ENCODE peak calls at places on chromosomes 6 and 20, in six cellular contexts. A is neural progenitor cell; L is GM23248; G is PC-9; U is CD8-positive, alpha-beta memory T cell; H is tibial artery. E is an unnamed sample.

GRCh38 chr6:142009647-142010046 is 123.1 kb upstream of the GJE1 start:
- DNase-seq in A (no peak), G (no peak), U (no peak), H (no peak), L (no peak), E (peak; percentile 57)

GRCh38 chr20:36644032-36644712 is 1.8 kb downstream of the SLA2 start:
- DNase-seq in H (no peak), A (no peak), G (no peak), L (no peak), U (peak; percentile 79), E (no peak)

GRCh38 chr6:34696189-34696738 is 303 bp downstream of the ILRUN start:
- DNase-seq in G (peak; percentile 47), A (no peak), U (no peak), H (peak; percentile 81), L (peak; percentile 79), E (no peak)

GRCh38 chr6:19838442-19839236 is 1.5 kb downstream of the ID4 start:
- DNase-seq in H (peak; percentile 73), A (peak; percentile 70), G (peak; percentile 38), U (no peak), L (peak; percentile 60), E (no peak)

GRCh38 chr20:37703338-37703660 is 9.5 kb downstream of the CTNNBL1 start:
- DNase-seq in H (no peak), L (peak; percentile 31), A (no peak), U (no peak), G (no peak), E (no peak)

GRCh38 chr6:144797881-144798589 is 512.9 kb downstream of the UTRN start:
- DNase-seq in L (peak; percentile 72), U (no peak), G (peak; percentile 92), H (no peak), A (no peak), E (peak; percentile 27)

GRCh38 chr6:52253494-52253893 is 9.2 kb upstream of the IL17F start:
- DNase-seq in G (no peak), L (peak; percentile 64), U (no peak), H (no peak), A (no peak), E (no peak)

GRCh38 chr6:7769702-7770101 is 43.8 kb downstream of the BMP6 start:
- DNase-seq in H (no peak), L (peak; percentile 67), G (peak; percentile 61), A (no peak), U (no peak), E (no peak)

GRCh38 chr20:37727247-37727956 is 33.6 kb downstream of the CTNNBL1 start:
- DNase-seq in G (no peak), U (no peak), A (peak; percentile 90), H (no peak), L (peak; percentile 48), E (no peak)

GRCh38 chr6:25927177-25927576 is 3.3 kb downstream of the SLC17A2 start:
- DNase-seq in G (no peak), A (no peak), L (no peak), H (no peak), U (no peak), E (no peak)

GRCh38 chr6:64874776-64875175 is 832.2 kb downstream of the EYS start:
- DNase-seq in L (no peak), G (no peak), A (no peak), U (no peak), H (no peak), E (no peak)

GRCh38 chr6:17336425-17336824 is 55.3 kb downstream of the RBM24 start:
- DNase-seq in H (no peak), U (no peak), G (no peak), A (no peak), L (no peak), E (peak; percentile 65)

GRCh38 chr6:35487653-35488516 is 9.0 kb downstream of the TEAD3 start:
- DNase-seq in H (peak; percentile 86), U (no peak), L (peak; percentile 37), A (peak; percentile 34), G (peak; percentile 62), E (no peak)

GRCh38 chr6:156659317-156660198 is 117.6 kb upstream of the ARID1B start:
- DNase-seq in U (no peak), L (no peak), H (no peak), G (no peak), A (no peak), E (no peak)

GRCh38 chr6:76230711-76231110 is 158.2 kb upstream of the IMPG1 start:
- DNase-seq in U (no peak), L (no peak), A (no peak), G (no peak), H (no peak), E (no peak)

GRCh38 chr6:99344289-99344688 is 5.2 kb downstream of the FAXC start:
- DNase-seq in G (no peak), U (no peak), L (peak; percentile 29), A (no peak), H (no peak), E (peak; percentile 24)

GRCh38 chr6:3218266-3218665 is 9.2 kb downstream of the TUBB2B start:
- DNase-seq in L (no peak), U (no peak), G (no peak), H (no peak), A (no peak), E (no peak)

GRCh38 chr20:44911264-44911921 is 1.5 kb downstream of the PABPC1L start:
- DNase-seq in A (peak; percentile 88), H (no peak), U (peak; percentile 14), L (peak; percentile 31), G (peak; percentile 83), E (no peak)

GRCh38 chr6:25178336-25178735 is 100.8 kb upstream of the CARMIL1 start:
- DNase-seq in G (no peak), A (no peak), H (no peak), L (no peak), U (no peak), E (no peak)

GRCh38 chr20:13788167-13788834 is 3.5 kb downstream of the NDUFAF5 start:
- DNase-seq in A (peak; percentile 64), L (peak; percentile 74), U (no peak), G (peak; percentile 53), H (no peak), E (peak; percentile 39)

GRCh38 chr6:129350278-129350677 is 359.7 kb downstream of the ARHGAP18 start:
- DNase-seq in L (no peak), A (no peak), G (no peak), H (no peak), U (no peak), E (no peak)

GRCh38 chr20:11267131-11267761 is 593.4 kb upstream of the JAG1 start:
- DNase-seq in G (peak; percentile 84), L (peak; percentile 96), U (no peak), A (peak; percentile 28), H (peak; percentile 74), E (peak; percentile 75)

GRCh38 chr20:49313271-49313670 is 35.4 kb upstream of the ZNFX1 start:
- DNase-seq in U (no peak), A (no peak), L (no peak), G (no peak), H (no peak), E (no peak)
- H3K4me3 ChIP-seq in U (no peak overlapping the region), A (no peak overlapping the region), L (no peak overlapping the region), G (no peak overlapping the region), H (no peak overlapping the region), E (no peak overlapping the region)

GRCh38 chr20:47487175-47487917 is 14.3 kb upstream of the NCOA3 start:
- DNase-seq in L (no peak), H (peak; percentile 42), G (peak; percentile 50), U (peak; percentile 76), A (no peak), E (no peak)
- H3K4me3 ChIP-seq in L (no peak overlapping the region), H (no peak overlapping the region), G (no peak overlapping the region), U (no peak overlapping the region), A (no peak overlapping the region), E (no peak overlapping the region)

GRCh38 chr20:54078296-54078695 is 7.9 kb upstream of the BCAS1 start:
- DNase-seq in U (no peak), H (no peak), G (no peak), A (no peak), L (no peak), E (no peak)
- H3K4me3 ChIP-seq in U (no peak overlapping the region), H (no peak overlapping the region), G (no peak overlapping the region), A (no peak overlapping the region), L (no peak overlapping the region), E (no peak overlapping the region)

GRCh38 chr20:7415427-7415826 is 524.8 kb downstream of the HAO1 start:
- DNase-seq in U (no peak), A (no peak), G (no peak), H (no peak), L (no peak), E (no peak)

GRCh38 chr20:7416382-7416781 is 523.9 kb downstream of the HAO1 start:
- DNase-seq in U (no peak), H (no peak), G (no peak), A (no peak), L (no peak), E (no peak)

DNA sequence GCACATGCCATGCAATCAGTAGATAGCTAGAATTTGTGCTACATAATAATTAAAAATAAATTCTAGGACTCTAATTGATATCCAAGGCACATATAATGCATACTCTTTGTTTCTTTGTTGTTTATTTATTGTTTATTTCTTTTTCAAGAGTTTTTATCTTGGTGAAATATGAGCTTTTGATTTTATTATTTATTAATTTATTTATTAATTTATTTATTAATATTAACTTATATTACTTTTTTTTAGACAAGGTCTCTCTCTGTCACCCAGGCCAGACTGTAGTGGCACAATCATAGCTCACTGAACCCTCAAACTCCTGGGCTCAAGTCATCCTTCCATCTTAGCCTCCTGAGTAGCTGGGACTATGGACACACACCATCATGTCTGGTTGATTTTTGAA is 519.9 kb downstream of the HAO1 start:
- DNase-seq in H (no peak), U (no peak), G (no peak), L (no peak), A (no peak), E (no peak)
- H3K4me3 ChIP-seq in H (no peak overlapping the region), U (no peak overlapping the region), G (no peak overlapping the region), L (no peak overlapping the region), A (no peak overlapping the region), E (no peak overlapping the region)

DNA sequence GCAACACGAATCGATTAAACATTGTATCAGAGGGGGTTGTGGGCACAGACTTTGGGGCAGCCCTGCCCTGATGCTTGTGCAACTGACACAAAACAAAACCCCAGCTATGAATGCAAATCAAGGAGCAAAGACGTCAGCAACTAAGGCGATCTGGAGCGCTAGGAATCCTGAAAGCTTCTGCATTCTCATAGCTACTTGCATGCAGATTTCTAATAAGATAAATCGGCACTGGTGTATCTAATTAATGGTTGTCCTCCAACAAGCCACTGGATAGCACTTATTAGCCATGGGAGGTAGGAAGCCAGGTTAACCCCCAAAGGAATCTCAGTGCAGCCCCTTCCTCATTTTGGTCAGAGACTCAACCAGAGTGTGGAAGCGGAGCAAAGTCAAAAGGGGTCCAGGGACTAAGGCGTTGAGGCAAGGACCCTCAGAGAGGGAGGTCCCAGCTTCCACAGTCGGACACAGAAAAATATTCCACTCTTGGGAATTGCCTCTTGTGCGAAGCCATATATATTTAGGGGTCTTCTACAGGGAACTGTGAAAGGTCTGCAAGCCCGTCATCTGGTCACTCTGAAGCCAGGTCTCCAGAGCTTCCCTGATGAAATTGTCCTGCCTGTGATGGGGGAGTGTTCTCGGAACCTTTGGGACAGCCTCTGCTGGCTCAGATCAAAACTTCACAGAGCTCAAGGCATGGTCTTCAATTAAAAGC is 160.9 kb downstream of the TBXT start:
- DNase-seq in L (peak; percentile 78), G (no peak), H (no peak), A (peak; percentile 41), U (no peak), E (no peak)
- H3K4me3 ChIP-seq in L (peak overlapping the region; percentile 68), G (no peak overlapping the region), H (peak overlapping the region; percentile 54), A (peak overlapping the region; percentile 43), U (no peak overlapping the region), E (no peak overlapping the region)

E was measured in HFF-Myc.